ENCODE peak calls at places on chromosome X, in ten cellular contexts. One of them, this sample, is unnamed.

GRCh38 chrX:110310000-110310790 is 7.7 kb downstream of the AMMECR1 start:
- DNase-seq in neural crest cell: no peak
- DNase-seq in HTR-8/SVneo: no peak
- DNase-seq in uterus: no peak
- DNase-seq in T-helper 9 cell: no peak
- DNase-seq in B cell: no peak
- DNase-seq in NCI-H1417: no peak
- DNase-seq in A549: no peak
- DNase-seq in H4: no peak
- DNase-seq in fibroblast of pulmonary artery: no peak
- DNase-seq in this sample: no peak

GRCh38 chrX:2710041-2710471 is 19.0 kb downstream of the CD99 start:
- DNase-seq in A549: peak; percentile 88
- DNase-seq in B cell: no peak
- DNase-seq in H4: no peak
- DNase-seq in HTR-8/SVneo: peak; percentile 63
- DNase-seq in fibroblast of pulmonary artery: peak; percentile 91
- DNase-seq in neural crest cell: no peak
- DNase-seq in T-helper 9 cell: no peak
- DNase-seq in uterus: no peak
- DNase-seq in NCI-H1417: no peak
- DNase-seq in this sample: peak; percentile 67

GRCh38 chrX:110216027-110216426 is 101.9 kb downstream of the AMMECR1 start:
- DNase-seq in HTR-8/SVneo: no peak
- DNase-seq in B cell: no peak
- DNase-seq in uterus: no peak
- DNase-seq in NCI-H1417: no peak
- DNase-seq in neural crest cell: no peak
- DNase-seq in fibroblast of pulmonary artery: no peak
- DNase-seq in T-helper 9 cell: no peak
- DNase-seq in A549: peak; percentile 46
- DNase-seq in H4: no peak
- DNase-seq in this sample: no peak

GRCh38 chrX:43836435-43837184 is 45.6 kb downstream of the MAOB start:
- DNase-seq in A549: peak; percentile 24
- DNase-seq in neural crest cell: no peak
- DNase-seq in fibroblast of pulmonary artery: peak; percentile 42
- DNase-seq in HTR-8/SVneo: no peak
- DNase-seq in T-helper 9 cell: no peak
- DNase-seq in uterus: no peak
- DNase-seq in NCI-H1417: peak; percentile 10
- DNase-seq in B cell: peak; percentile 33
- DNase-seq in H4: peak; percentile 4
- DNase-seq in this sample: no peak

GRCh38 chrX:24148535-24149345 is 789 bp upstream of the ZFX start:
- DNase-seq in A549: peak; percentile 63
- DNase-seq in H4: no peak
- DNase-seq in B cell: no peak
- DNase-seq in neural crest cell: no peak
- DNase-seq in HTR-8/SVneo: peak; percentile 67
- DNase-seq in NCI-H1417: peak; percentile 77
- DNase-seq in fibroblast of pulmonary artery: peak; percentile 51
- DNase-seq in T-helper 9 cell: no peak
- DNase-seq in uterus: peak; percentile 66
- DNase-seq in this sample: no peak

GRCh38 chrX:75648803-75649588 is 126.2 kb upstream of the ZDHHC15 start:
- DNase-seq in A549: no peak
- DNase-seq in uterus: no peak
- DNase-seq in neural crest cell: no peak
- DNase-seq in fibroblast of pulmonary artery: no peak
- DNase-seq in NCI-H1417: no peak
- DNase-seq in B cell: no peak
- DNase-seq in HTR-8/SVneo: no peak
- DNase-seq in H4: no peak
- DNase-seq in T-helper 9 cell: no peak
- DNase-seq in this sample: no peak

GRCh38 chrX:83535417-83536244 is 27.5 kb downstream of the POU3F4 start:
- DNase-seq in T-helper 9 cell: no peak
- DNase-seq in A549: no peak
- DNase-seq in HTR-8/SVneo: no peak
- DNase-seq in uterus: no peak
- DNase-seq in neural crest cell: no peak
- DNase-seq in fibroblast of pulmonary artery: no peak
- DNase-seq in B cell: no peak
- DNase-seq in H4: peak; percentile 7
- DNase-seq in NCI-H1417: peak; percentile 48
- DNase-seq in this sample: no peak

GRCh38 chrX:154398668-154399526 is 720 bp downstream of the RPL10 start:
- DNase-seq in HTR-8/SVneo: no peak
- DNase-seq in B cell: peak; percentile 86
- DNase-seq in neural crest cell: peak; percentile 74
- DNase-seq in fibroblast of pulmonary artery: peak; percentile 84
- DNase-seq in uterus: peak; percentile 86
- DNase-seq in A549: peak; percentile 86
- DNase-seq in T-helper 9 cell: peak; percentile 69
- DNase-seq in NCI-H1417: peak; percentile 74
- DNase-seq in H4: peak; percentile 77
- DNase-seq in this sample: peak; percentile 78

GRCh38 chrX:110852180-110852579 is 56.6 kb upstream of the CHRDL1 start:
- DNase-seq in NCI-H1417: no peak
- DNase-seq in T-helper 9 cell: no peak
- DNase-seq in HTR-8/SVneo: no peak
- DNase-seq in B cell: peak; percentile 3
- DNase-seq in neural crest cell: peak; percentile 30
- DNase-seq in H4: peak; percentile 29
- DNase-seq in A549: peak; percentile 19
- DNase-seq in fibroblast of pulmonary artery: peak; percentile 22
- DNase-seq in uterus: no peak
- DNase-seq in this sample: no peak

GRCh38 chrX:3712080-3712869 is 1.2 kb downstream of the PRKX start:
- DNase-seq in uterus: no peak
- DNase-seq in H4: no peak
- DNase-seq in T-helper 9 cell: no peak
- DNase-seq in neural crest cell: peak; percentile 9
- DNase-seq in fibroblast of pulmonary artery: peak; percentile 37
- DNase-seq in B cell: peak; percentile 33
- DNase-seq in A549: no peak
- DNase-seq in NCI-H1417: no peak
- DNase-seq in HTR-8/SVneo: no peak
- DNase-seq in this sample: no peak

GRCh38 chrX:131703646-131704045 is 159.8 kb downstream of the OR13H1 start:
- DNase-seq in HTR-8/SVneo: no peak
- DNase-seq in H4: peak; percentile 19
- DNase-seq in uterus: peak; percentile 19
- DNase-seq in NCI-H1417: peak; percentile 25
- DNase-seq in fibroblast of pulmonary artery: no peak
- DNase-seq in B cell: no peak
- DNase-seq in A549: peak; percentile 24
- DNase-seq in T-helper 9 cell: no peak
- DNase-seq in neural crest cell: no peak
- DNase-seq in this sample: no peak

GRCh38 chrX:84118315-84118714 is 69.7 kb downstream of the RPS6KA6 start:
- DNase-seq in neural crest cell: no peak
- DNase-seq in NCI-H1417: no peak
- DNase-seq in A549: no peak
- DNase-seq in H4: no peak
- DNase-seq in fibroblast of pulmonary artery: no peak
- DNase-seq in HTR-8/SVneo: no peak
- DNase-seq in T-helper 9 cell: no peak
- DNase-seq in uterus: no peak
- DNase-seq in B cell: no peak
- DNase-seq in this sample: no peak

GRCh38 chrX:7215842-7216241 is 67.9 kb upstream of the PUDP start:
- DNase-seq in H4: no peak
- DNase-seq in uterus: no peak
- DNase-seq in T-helper 9 cell: no peak
- DNase-seq in B cell: no peak
- DNase-seq in HTR-8/SVneo: no peak
- DNase-seq in fibroblast of pulmonary artery: no peak
- DNase-seq in NCI-H1417: no peak
- DNase-seq in neural crest cell: no peak
- DNase-seq in A549: no peak
- DNase-seq in this sample: peak; percentile 73

GRCh38 chrX:110558406-110558805 is 199.8 kb downstream of the RTL9 start:
- DNase-seq in NCI-H1417: no peak
- DNase-seq in B cell: no peak
- DNase-seq in fibroblast of pulmonary artery: no peak
- DNase-seq in neural crest cell: no peak
- DNase-seq in HTR-8/SVneo: no peak
- DNase-seq in A549: no peak
- DNase-seq in uterus: no peak
- DNase-seq in H4: no peak
- DNase-seq in T-helper 9 cell: no peak
- DNase-seq in this sample: no peak

GRCh38 chrX:129823115-129823514 is 20.6 kb downstream of the ZDHHC9 start:
- DNase-seq in T-helper 9 cell: peak; percentile 34
- DNase-seq in HTR-8/SVneo: peak; percentile 6
- DNase-seq in B cell: peak; percentile 71
- DNase-seq in NCI-H1417: no peak
- DNase-seq in neural crest cell: peak; percentile 25
- DNase-seq in uterus: peak; percentile 32
- DNase-seq in fibroblast of pulmonary artery: peak; percentile 62
- DNase-seq in A549: peak; percentile 58
- DNase-seq in H4: peak; percentile 35
- DNase-seq in this sample: no peak

GRCh38 chrX:3461824-3462508 is 115.5 kb upstream of the MXRA5 start:
- DNase-seq in NCI-H1417: no peak
- DNase-seq in HTR-8/SVneo: no peak
- DNase-seq in neural crest cell: no peak
- DNase-seq in fibroblast of pulmonary artery: no peak
- DNase-seq in A549: no peak
- DNase-seq in uterus: no peak
- DNase-seq in H4: no peak
- DNase-seq in B cell: no peak
- DNase-seq in T-helper 9 cell: no peak
- DNase-seq in this sample: no peak

GRCh38 chrX:40437348-40437747 is 143.4 kb upstream of the ATP6AP2 start:
- DNase-seq in T-helper 9 cell: no peak
- DNase-seq in fibroblast of pulmonary artery: no peak
- DNase-seq in NCI-H1417: no peak
- DNase-seq in A549: no peak
- DNase-seq in HTR-8/SVneo: no peak
- DNase-seq in uterus: no peak
- DNase-seq in neural crest cell: no peak
- DNase-seq in B cell: no peak
- DNase-seq in H4: no peak
- DNase-seq in this sample: no peak

GRCh38 chrX:153766098-153766817 is 2.2 kb downstream of the PLXNB3 start:
- DNase-seq in neural crest cell: no peak
- DNase-seq in A549: peak; percentile 30
- DNase-seq in NCI-H1417: peak; percentile 32
- DNase-seq in fibroblast of pulmonary artery: peak; percentile 63
- DNase-seq in B cell: no peak
- DNase-seq in uterus: peak; percentile 40
- DNase-seq in HTR-8/SVneo: peak; percentile 63
- DNase-seq in T-helper 9 cell: no peak
- DNase-seq in H4: peak; percentile 83
- DNase-seq in this sample: peak; percentile 75

GRCh38 chrX:152170621-152171020 is 32.2 kb upstream of the MAGEA10 start:
- DNase-seq in B cell: no peak
- DNase-seq in fibroblast of pulmonary artery: no peak
- DNase-seq in T-helper 9 cell: no peak
- DNase-seq in neural crest cell: no peak
- DNase-seq in A549: no peak
- DNase-seq in HTR-8/SVneo: no peak
- DNase-seq in H4: no peak
- DNase-seq in uterus: no peak
- DNase-seq in NCI-H1417: no peak
- DNase-seq in this sample: no peak

GRCh38 chrX:66632986-66633385 is 5.9 kb downstream of the EDA2R start:
- DNase-seq in T-helper 9 cell: no peak
- DNase-seq in neural crest cell: no peak
- DNase-seq in H4: peak; percentile 13
- DNase-seq in fibroblast of pulmonary artery: peak; percentile 29
- DNase-seq in B cell: no peak
- DNase-seq in HTR-8/SVneo: no peak
- DNase-seq in NCI-H1417: no peak
- DNase-seq in A549: no peak
- DNase-seq in uterus: no peak
- DNase-seq in this sample: no peak

GRCh38 chrX:23888887-23889501 is 18.7 kb downstream of the APOO start:
- DNase-seq in fibroblast of pulmonary artery: no peak
- DNase-seq in H4: no peak
- DNase-seq in T-helper 9 cell: no peak
- DNase-seq in neural crest cell: no peak
- DNase-seq in uterus: no peak
- DNase-seq in A549: peak; percentile 82
- DNase-seq in B cell: no peak
- DNase-seq in NCI-H1417: no peak
- DNase-seq in HTR-8/SVneo: no peak
- DNase-seq in this sample: no peak

GRCh38 chrX:69014200-69014599 is 151.1 kb downstream of the PJA1 start:
- DNase-seq in fibroblast of pulmonary artery: peak; percentile 94
- DNase-seq in HTR-8/SVneo: no peak
- DNase-seq in neural crest cell: no peak
- DNase-seq in T-helper 9 cell: no peak
- DNase-seq in B cell: no peak
- DNase-seq in NCI-H1417: no peak
- DNase-seq in uterus: no peak
- DNase-seq in H4: no peak
- DNase-seq in A549: no peak
- DNase-seq in this sample: peak; percentile 21

GRCh38 chrX:12210196-12210815 is 72.0 kb downstream of the FRMPD4 start:
- DNase-seq in B cell: no peak
- DNase-seq in fibroblast of pulmonary artery: peak; percentile 71
- DNase-seq in HTR-8/SVneo: peak; percentile 8
- DNase-seq in NCI-H1417: no peak
- DNase-seq in T-helper 9 cell: no peak
- DNase-seq in neural crest cell: no peak
- DNase-seq in A549: peak; percentile 38
- DNase-seq in H4: peak; percentile 44
- DNase-seq in uterus: peak; percentile 76
- DNase-seq in this sample: peak; percentile 68

GRCh38 chrX:11064851-11065600 is 46.1 kb upstream of the HCCS start:
- DNase-seq in A549: no peak
- DNase-seq in T-helper 9 cell: no peak
- DNase-seq in uterus: no peak
- DNase-seq in HTR-8/SVneo: peak; percentile 36
- DNase-seq in NCI-H1417: no peak
- DNase-seq in H4: peak; percentile 10
- DNase-seq in B cell: no peak
- DNase-seq in fibroblast of pulmonary artery: peak; percentile 82
- DNase-seq in neural crest cell: no peak
- DNase-seq in this sample: no peak

GRCh38 chrX:43633757-43634156 is 22.3 kb upstream of the MAOA start:
- DNase-seq in HTR-8/SVneo: no peak
- DNase-seq in fibroblast of pulmonary artery: no peak
- DNase-seq in NCI-H1417: no peak
- DNase-seq in T-helper 9 cell: no peak
- DNase-seq in neural crest cell: no peak
- DNase-seq in H4: no peak
- DNase-seq in B cell: no peak
- DNase-seq in A549: no peak
- DNase-seq in uterus: no peak
- DNase-seq in this sample: no peak

GRCh38 chrX:24079405-24079804 is 24.6 kb downstream of the EIF2S3 start:
- DNase-seq in NCI-H1417: no peak
- DNase-seq in B cell: no peak
- DNase-seq in A549: no peak
- DNase-seq in T-helper 9 cell: no peak
- DNase-seq in HTR-8/SVneo: no peak
- DNase-seq in neural crest cell: no peak
- DNase-seq in fibroblast of pulmonary artery: no peak
- DNase-seq in H4: no peak
- DNase-seq in uterus: no peak
- DNase-seq in this sample: no peak

GRCh38 chrX:46180258-46180687 is 364.9 kb downstream of the ZNF674 start:
- DNase-seq in B cell: no peak
- DNase-seq in T-helper 9 cell: no peak
- DNase-seq in A549: peak; percentile 60
- DNase-seq in HTR-8/SVneo: peak; percentile 12
- DNase-seq in neural crest cell: no peak
- DNase-seq in fibroblast of pulmonary artery: peak; percentile 68
- DNase-seq in NCI-H1417: no peak
- DNase-seq in uterus: no peak
- DNase-seq in H4: peak; percentile 96
- DNase-seq in this sample: peak; percentile 63

GRCh38 chrX:34734383-34734782 is 77.3 kb upstream of the TMEM47 start:
- DNase-seq in NCI-H1417: no peak
- DNase-seq in H4: no peak
- DNase-seq in A549: no peak
- DNase-seq in B cell: no peak
- DNase-seq in fibroblast of pulmonary artery: peak; percentile 0
- DNase-seq in HTR-8/SVneo: no peak
- DNase-seq in T-helper 9 cell: no peak
- DNase-seq in neural crest cell: no peak
- DNase-seq in uterus: no peak
- DNase-seq in this sample: peak; percentile 63